ENCODE peak calls at places on chromosomes 11 and 22, in four cellular contexts. One of them, this sample, is unnamed. For H3K4me1, the result is how much of the 10 kb centered on the place peaks cover.

GRCh38 chr11:65206901-65207300 is 25.2 kb downstream of the CAPN1 start:
- DNase-seq in astrocyte: no peak
- DNase-seq in hepatocyte: no peak
- DNase-seq in thoracic aorta: no peak
- DNase-seq in this sample: no peak

GRCh38 chr11:44565746-44566558 is 489 bp downstream of the CD82 start:
- DNase-seq in hepatocyte: no peak
- DNase-seq in thoracic aorta: no peak
- DNase-seq in astrocyte: no peak
- DNase-seq in this sample: no peak

GRCh38 chr22:25334091-25334490 is 114.7 kb downstream of the CRYBB2 start:
- DNase-seq in hepatocyte: peak
- DNase-seq in astrocyte: no peak
- DNase-seq in thoracic aorta: no peak
- DNase-seq in this sample: no peak

GRCh38 chr11:9280655-9281301 is 15.6 kb upstream of the DENND5A start:
- DNase-seq in astrocyte: peak
- DNase-seq in hepatocyte: no peak
- DNase-seq in thoracic aorta: no peak
- DNase-seq in this sample: no peak

GRCh38 chr22:50507421-50507990 is at the start of gene LMF2:
- DNase-seq in thoracic aorta: no peak
- DNase-seq in hepatocyte: no peak
- DNase-seq in astrocyte: no peak
- DNase-seq in this sample: peak

GRCh38 chr11:19982761-19983495 is 177.3 kb downstream of the DBX1 start:
- DNase-seq in hepatocyte: no peak
- DNase-seq in astrocyte: peak
- DNase-seq in thoracic aorta: no peak
- DNase-seq in this sample: no peak

GRCh38 chr22:27438271-27438980 is 363.1 kb downstream of the MN1 start:
- DNase-seq in hepatocyte: peak
- DNase-seq in astrocyte: no peak
- DNase-seq in thoracic aorta: no peak
- DNase-seq in this sample: peak

GRCh38 chr11:26063915-26064314 is 268.0 kb upstream of the ANO3 start:
- DNase-seq in hepatocyte: no peak
- DNase-seq in astrocyte: no peak
- DNase-seq in thoracic aorta: no peak
- DNase-seq in this sample: no peak

GRCh38 chr11:32259641-32260081 is 168.8 kb downstream of the RCN1 start:
- DNase-seq in hepatocyte: peak
- DNase-seq in thoracic aorta: no peak
- DNase-seq in astrocyte: peak
- DNase-seq in this sample: no peak

GRCh38 chr22:30503551-30503950 is 1.9 kb downstream of the SEC14L4 start:
- DNase-seq in hepatocyte: no peak
- DNase-seq in thoracic aorta: no peak
- DNase-seq in astrocyte: no peak
- DNase-seq in this sample: no peak

GRCh38 chr11:2781413-2782274 is 81.8 kb upstream of the KCNQ1OT1 start:
- DNase-seq in thoracic aorta: peak
- DNase-seq in astrocyte: no peak
- DNase-seq in hepatocyte: peak
- DNase-seq in this sample: peak
- H3K4me1 ChIP-seq in thoracic aorta: under half
- H3K4me1 ChIP-seq in astrocyte: under half
- H3K4me1 ChIP-seq in hepatocyte: under half
- H3K4me1 ChIP-seq in this sample: under half

GRCh38 chr11:120339394-120339890 is 3.2 kb downstream of the ARHGEF12 start:
- DNase-seq in thoracic aorta: no peak
- DNase-seq in astrocyte: no peak
- DNase-seq in hepatocyte: peak
- DNase-seq in this sample: no peak
- H3K4me3 ChIP-seq in thoracic aorta: peak
- H3K4me3 ChIP-seq in astrocyte: peak
- H3K4me3 ChIP-seq in hepatocyte: peak
- H3K4me3 ChIP-seq in this sample: peak

GRCh38 chr11:118928870-118929495 is 3.3 kb upstream of the BCL9L start:
- DNase-seq in astrocyte: peak
- DNase-seq in thoracic aorta: no peak
- DNase-seq in hepatocyte: peak
- DNase-seq in this sample: peak
- TF ChIP-seq CTCF in astrocyte: no peak
- TF ChIP-seq CTCF in thoracic aorta: no peak
- TF ChIP-seq CTCF in hepatocyte: no peak
- TF ChIP-seq CTCF in this sample: no peak

GRCh38 chr11:128716661-128717210 is 22.9 kb downstream of the FLI1 start:
- DNase-seq in astrocyte: peak
- DNase-seq in hepatocyte: no peak
- DNase-seq in thoracic aorta: no peak
- DNase-seq in this sample: no peak
- H3K4me1 ChIP-seq in astrocyte: half or more
- H3K4me1 ChIP-seq in hepatocyte: under half
- H3K4me1 ChIP-seq in thoracic aorta: under half
- H3K4me1 ChIP-seq in this sample: under half

GRCh38 chr11:1830500-1831223 is 4.1 kb upstream of the SYT8 start:
- DNase-seq in astrocyte: no peak
- DNase-seq in thoracic aorta: no peak
- DNase-seq in hepatocyte: peak
- DNase-seq in this sample: peak

GRCh38 chr11:1834132-1834610 is 619 bp upstream of the SYT8 start:
- DNase-seq in hepatocyte: peak
- DNase-seq in thoracic aorta: no peak
- DNase-seq in astrocyte: no peak
- DNase-seq in this sample: no peak

GRCh38 chr11:1831338-1832180 is 3.2 kb upstream of the SYT8 start:
- DNase-seq in hepatocyte: no peak
- DNase-seq in astrocyte: no peak
- DNase-seq in thoracic aorta: no peak
- DNase-seq in this sample: peak

GRCh38 chr11:1832989-1833365 is 1.8 kb upstream of the SYT8 start:
- DNase-seq in hepatocyte: no peak
- DNase-seq in astrocyte: no peak
- DNase-seq in thoracic aorta: no peak
- DNase-seq in this sample: no peak

DNA sequence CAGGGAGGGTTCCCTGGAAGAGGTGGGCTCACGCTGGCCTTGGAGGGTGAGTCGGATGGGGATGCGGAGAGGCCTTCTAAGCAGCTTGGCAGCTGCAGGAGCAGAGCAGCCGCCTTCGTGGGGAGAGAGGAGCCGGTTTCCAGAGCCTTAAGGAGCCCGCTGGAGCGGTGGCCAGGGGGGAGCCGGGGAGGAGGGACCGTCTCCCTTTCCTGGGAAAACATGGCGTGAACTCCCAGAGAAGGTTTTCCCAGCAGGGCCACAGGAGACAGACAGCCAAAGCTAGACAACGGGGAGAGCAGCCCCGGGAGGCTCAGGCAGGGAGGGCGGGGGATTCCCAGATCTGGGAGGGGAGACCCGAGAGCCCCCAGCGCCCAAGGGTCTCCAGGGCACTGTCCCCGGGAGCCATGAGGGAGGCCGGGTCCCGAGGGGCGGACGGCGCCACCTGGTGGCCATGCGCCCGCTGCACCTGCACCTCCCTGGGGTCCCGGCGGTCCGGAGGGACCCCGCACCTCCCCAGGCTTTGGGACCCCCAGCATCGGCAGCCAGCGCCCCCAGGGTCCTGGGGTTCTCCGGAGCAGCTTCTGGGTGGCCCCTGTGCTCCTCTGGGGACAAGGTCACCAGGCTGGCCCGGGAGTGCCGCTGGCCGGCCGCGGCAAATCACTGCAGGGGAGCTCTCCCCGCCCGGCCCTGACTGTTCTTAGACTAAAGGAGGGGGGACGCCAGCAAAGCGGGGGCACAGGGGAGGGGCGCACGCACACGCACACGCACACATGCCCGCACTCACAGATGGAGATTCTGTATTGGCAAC is 2.4 kb upstream of the SYT8 start:
- DNase-seq in astrocyte: no peak
- DNase-seq in hepatocyte: peak
- DNase-seq in thoracic aorta: no peak
- DNase-seq in this sample: no peak
- H3K4me3 ChIP-seq in astrocyte: no peak
- H3K4me3 ChIP-seq in hepatocyte: no peak
- H3K4me3 ChIP-seq in thoracic aorta: peak
- H3K4me3 ChIP-seq in this sample: no peak